ENCODE peak calls at places on chromosome 14, in seven cellular contexts. H is lower leg skin, N is testis, G is uterus, D is adrenal gland, E is cardiac muscle cell, J is esophagus squamous epithelium. T is an unnamed sample.

GRCh38 chr14:86013663-86014062 is 483.7 kb downstream of the FLRT2 start:
- DNase-seq in H (no peak), N (no peak), G (no peak), D (no peak), E (peak), J (no peak), T (peak)

GRCh38 chr14:61652526-61653262 is 42.6 kb upstream of the HIF1A start:
- DNase-seq in H (no peak), N (no peak), G (no peak), D (no peak), E (no peak), J (no peak), T (peak)

GRCh38 chr14:60686865-60687264 is 37.3 kb downstream of the SIX4 start:
- DNase-seq in H (no peak), N (no peak), G (no peak), D (no peak), E (no peak), J (no peak), T (no peak)

GRCh38 chr14:99605299-99605961 is 1.4 kb upstream of the CCDC85C start:
- DNase-seq in H (no peak), N (peak), G (peak), D (peak), E (peak), J (no peak), T (peak)

GRCh38 chr14:68210729-68211299 is 391.2 kb downstream of the RAD51B start:
- DNase-seq in H (no peak), N (no peak), G (no peak), D (peak), E (peak), J (no peak), T (peak)

GRCh38 chr14:60166144-60166543 is 946 bp upstream of the DHRS7 start:
- DNase-seq in H (no peak), N (peak), G (no peak), D (no peak), E (no peak), J (no peak), T (no peak)

GRCh38 chr14:53902307-53902706 is 54.3 kb downstream of the BMP4 start:
- DNase-seq in H (no peak), N (no peak), G (no peak), D (no peak), E (no peak), J (no peak), T (peak)

GRCh38 chr14:21068521-21069387 is 1.4 kb upstream of the ARHGEF40 start:
- DNase-seq in H (peak), N (peak), G (peak), D (peak), E (peak), J (no peak), T (peak)

GRCh38 chr14:23142826-23143225 is 23.8 kb upstream of the CEBPE start:
- DNase-seq in H (no peak), N (no peak), G (no peak), D (no peak), E (no peak), J (no peak), T (no peak)

GRCh38 chr14:89206426-89206825 is 210.6 kb downstream of the FOXN3 start:
- DNase-seq in H (no peak), N (no peak), G (no peak), D (no peak), E (no peak), J (no peak), T (no peak)
- H3K4me3 ChIP-seq in H (no peak), N (no peak), G (no peak), D (no peak), E (no peak), J (no peak), T (no peak)

GRCh38 chr14:89955022-89955414 is 488 bp upstream of the EFCAB11 start:
- DNase-seq in H (no peak), N (peak), G (no peak), D (no peak), E (no peak), J (no peak), T (no peak)

GRCh38 chr14:89953602-89954001 is 928 bp downstream of the EFCAB11 start:
- DNase-seq in H (no peak), N (no peak), G (no peak), D (no peak), E (no peak), J (no peak), T (no peak)

GRCh38 chr14:89956294-89957009 is 725 bp downstream of the TDP1 start:
- DNase-seq in H (peak), N (peak), G (peak), D (peak), E (peak), J (peak), T (peak)

GRCh38 chr14:89954045-89955021 is at the start of gene EFCAB11:
- DNase-seq in H (peak), N (peak), G (peak), D (peak), E (peak), J (peak), T (peak)

DNA sequence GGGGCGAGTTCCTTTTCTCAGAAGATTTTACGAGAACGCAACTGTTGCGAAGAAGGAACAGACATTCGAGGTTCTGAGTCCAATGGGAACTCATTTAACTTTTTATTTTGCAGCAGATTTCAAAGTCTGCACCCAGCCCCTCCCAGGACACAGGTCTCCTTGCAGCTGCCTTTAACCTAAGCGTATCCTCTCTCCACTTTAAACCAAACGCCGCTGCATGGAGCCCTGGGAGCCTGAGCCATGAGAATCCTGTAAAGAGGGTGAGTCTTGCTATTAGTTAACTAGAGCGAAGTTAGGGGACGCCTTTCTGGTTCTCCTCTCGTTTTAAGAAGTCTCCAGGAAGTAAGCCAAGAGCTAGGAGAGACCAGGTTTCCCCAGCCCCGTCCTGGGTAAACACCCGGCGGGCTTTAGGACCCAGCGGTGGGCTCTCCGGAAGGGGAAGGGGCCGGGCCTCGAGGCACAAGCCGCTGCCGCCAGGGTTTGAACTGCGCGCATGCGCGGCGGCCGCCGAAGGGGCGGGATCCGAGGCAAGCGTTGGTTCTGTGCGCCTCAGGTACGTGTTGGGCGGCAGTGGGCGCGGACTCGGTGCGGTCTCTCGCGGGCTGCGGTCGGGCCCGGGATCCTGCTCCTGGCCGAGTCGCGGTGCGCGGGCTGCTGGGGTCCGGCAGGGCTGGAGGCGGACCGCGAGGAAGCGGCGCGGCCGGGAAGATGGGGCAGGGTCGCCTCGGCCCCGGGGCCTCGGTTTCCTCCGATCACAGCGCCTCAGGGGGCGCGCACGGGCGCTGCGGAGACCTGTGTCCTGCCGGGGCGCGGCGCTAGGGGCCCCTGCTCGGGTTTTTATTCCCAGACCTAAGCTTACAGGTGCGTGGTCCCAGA is at the start of gene TDP1:
- DNase-seq in H (peak), N (peak), G (peak), D (peak), E (peak), J (peak), T (peak)
- TF ChIP-seq CTCF in H (no peak), N (peak), G (peak), D (no peak), E (peak), J (peak), T (no peak)

DNA sequence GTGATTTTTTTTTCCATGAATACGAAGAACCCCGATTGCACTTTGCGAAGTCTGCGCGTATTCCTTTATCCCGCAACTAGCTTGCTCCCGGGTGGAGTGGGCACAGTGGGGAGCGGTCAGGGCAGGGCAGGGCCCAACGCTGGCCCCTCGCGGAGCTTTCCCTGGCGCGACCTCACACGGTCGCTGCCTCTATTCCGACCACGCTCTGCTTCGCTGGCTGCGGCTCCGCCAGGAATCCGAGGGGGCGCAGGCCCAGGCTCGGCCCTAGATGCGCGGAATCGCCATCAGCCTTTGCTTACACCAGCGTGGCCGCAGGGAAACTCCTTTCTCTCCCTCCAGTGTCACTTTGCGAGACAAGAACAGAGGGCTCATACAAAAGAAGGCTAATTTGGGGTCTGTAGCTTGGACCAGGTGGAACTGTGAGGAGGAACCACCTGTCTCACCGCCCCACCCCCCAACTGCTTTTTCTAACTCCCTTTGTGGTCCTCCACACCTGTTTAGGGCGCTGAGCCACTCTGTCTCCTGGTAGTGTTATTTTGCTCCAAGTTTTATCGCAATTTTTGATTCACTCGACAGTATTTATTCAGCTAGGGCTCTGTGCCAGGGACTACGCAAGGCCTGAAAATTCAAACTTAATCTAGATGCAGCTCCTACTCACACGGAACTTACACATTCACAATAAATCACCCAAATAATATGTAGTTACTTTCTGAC is 3.1 kb upstream of the NKX2-1 start:
- DNase-seq in H (no peak), N (no peak), G (no peak), D (no peak), E (no peak), J (no peak), T (no peak)
- H3K4me3 ChIP-seq in H (no peak), N (no peak), G (no peak), D (no peak), E (no peak), J (no peak), T (no peak)

GRCh38 chr14:76773188-76773885 is 12.1 kb downstream of the VASH1 start:
- DNase-seq in H (peak), N (peak), G (peak), D (peak), E (peak), J (no peak), T (peak)
- TF ChIP-seq CTCF in H (no peak), N (no peak), G (no peak), D (no peak), E (peak), J (no peak), T (peak)

GRCh38 chr14:88363624-88364023 is 21.8 kb upstream of the SPATA7 start:
- DNase-seq in H (no peak), N (no peak), G (no peak), D (no peak), E (no peak), J (no peak), T (no peak)
- H3K4me3 ChIP-seq in H (no peak), N (no peak), G (no peak), D (no peak), E (no peak), J (no peak), T (no peak)

GRCh38 chr14:50060871-50061663 is 55.3 kb downstream of the VCPKMT start:
- DNase-seq in H (peak), N (peak), G (peak), D (peak), E (peak), J (no peak), T (peak)
- TF ChIP-seq CTCF in H (no peak), N (no peak), G (no peak), D (peak), E (peak), J (no peak), T (peak)

DNA sequence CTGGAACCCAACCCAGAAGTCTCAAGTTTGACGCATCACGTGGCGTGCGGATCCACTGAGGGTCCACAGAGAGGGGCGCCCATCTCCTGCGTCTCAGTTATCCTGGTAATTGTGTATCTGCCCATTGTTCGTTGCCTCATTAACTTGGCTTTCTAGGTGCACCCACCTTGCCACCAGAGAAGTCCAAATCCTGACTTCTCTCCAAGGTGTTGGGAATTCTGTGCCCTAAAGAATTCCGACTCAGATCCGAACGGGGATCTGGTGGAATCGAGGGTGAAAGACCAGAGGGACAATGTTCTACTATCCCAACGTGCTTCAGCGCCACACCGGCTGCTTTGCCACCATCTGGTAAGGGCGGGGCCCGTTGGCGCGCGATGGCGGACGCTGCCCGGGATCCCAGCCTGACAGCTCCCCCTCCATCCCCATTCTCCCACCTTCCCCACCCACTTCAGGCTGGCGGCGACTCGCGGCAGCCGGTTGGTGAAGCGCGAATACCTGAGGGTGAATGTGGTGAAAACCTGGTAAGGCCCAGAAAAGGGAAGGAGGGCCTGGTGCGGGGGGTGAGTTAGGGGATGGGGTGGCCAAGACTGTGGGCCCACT is 481 bp downstream of the REC8 start:
- DNase-seq in H (no peak), N (no peak), G (no peak), D (no peak), E (no peak), J (no peak), T (no peak)
- H3K4me3 ChIP-seq in H (no peak), N (peak), G (peak), D (no peak), E (peak), J (peak), T (no peak)

T was measured in fibroblast of villous mesenchyme.